ENCODE peak calls at places on chromosomes 6 and 20, in ten cellular contexts. One of them, this sample, is unnamed.

GRCh38 chr20:58048096-58048702 is 180.3 kb downstream of the ANKRD60 start:
- DNase-seq in fibroblast of lung: peak
- DNase-seq in ascending aorta: no peak
- DNase-seq in CD8-positive, alpha-beta T cell: no peak
- DNase-seq in testis: peak
- DNase-seq in pancreas: no peak
- DNase-seq in adrenal gland: peak
- DNase-seq in spleen: no peak
- DNase-seq in upper lobe of left lung: no peak
- DNase-seq in lower lobe of right lung: no peak
- DNase-seq in this sample: peak

GRCh38 chr6:134722429-134722828 is 227.5 kb downstream of the ALDH8A1 start:
- DNase-seq in fibroblast of lung: no peak
- DNase-seq in ascending aorta: no peak
- DNase-seq in CD8-positive, alpha-beta T cell: no peak
- DNase-seq in testis: peak
- DNase-seq in pancreas: no peak
- DNase-seq in adrenal gland: no peak
- DNase-seq in spleen: no peak
- DNase-seq in upper lobe of left lung: no peak
- DNase-seq in lower lobe of right lung: no peak
- DNase-seq in this sample: no peak

GRCh38 chr6:75149253-75149652 is 56.6 kb downstream of the COL12A1 start:
- DNase-seq in fibroblast of lung: no peak
- DNase-seq in ascending aorta: no peak
- DNase-seq in CD8-positive, alpha-beta T cell: no peak
- DNase-seq in testis: no peak
- DNase-seq in pancreas: no peak
- DNase-seq in adrenal gland: no peak
- DNase-seq in spleen: no peak
- DNase-seq in upper lobe of left lung: no peak
- DNase-seq in lower lobe of right lung: no peak
- DNase-seq in this sample: no peak

GRCh38 chr6:13012977-13013680 is 296.6 kb downstream of the PHACTR1 start:
- DNase-seq in fibroblast of lung: no peak
- DNase-seq in ascending aorta: no peak
- DNase-seq in CD8-positive, alpha-beta T cell: no peak
- DNase-seq in testis: peak
- DNase-seq in pancreas: peak
- DNase-seq in adrenal gland: peak
- DNase-seq in spleen: no peak
- DNase-seq in upper lobe of left lung: peak
- DNase-seq in lower lobe of right lung: peak
- DNase-seq in this sample: peak

GRCh38 chr20:45704969-45705637 is at the start of gene WFDC10B:
- DNase-seq in fibroblast of lung: no peak
- DNase-seq in ascending aorta: no peak
- DNase-seq in CD8-positive, alpha-beta T cell: no peak
- DNase-seq in testis: no peak
- DNase-seq in pancreas: no peak
- DNase-seq in adrenal gland: no peak
- DNase-seq in spleen: no peak
- DNase-seq in upper lobe of left lung: no peak
- DNase-seq in lower lobe of right lung: no peak
- DNase-seq in this sample: no peak

GRCh38 chr6:33664506-33665057 is 43.5 kb downstream of the ITPR3 start:
- DNase-seq in fibroblast of lung: no peak
- DNase-seq in ascending aorta: no peak
- DNase-seq in CD8-positive, alpha-beta T cell: no peak
- DNase-seq in testis: no peak
- DNase-seq in pancreas: no peak
- DNase-seq in adrenal gland: no peak
- DNase-seq in spleen: no peak
- DNase-seq in upper lobe of left lung: no peak
- DNase-seq in lower lobe of right lung: no peak
- DNase-seq in this sample: no peak

GRCh38 chr20:52422574-52423463 is 231.2 kb upstream of the ZFP64 start:
- DNase-seq in fibroblast of lung: peak
- DNase-seq in ascending aorta: no peak
- DNase-seq in CD8-positive, alpha-beta T cell: no peak
- DNase-seq in testis: no peak
- DNase-seq in pancreas: no peak
- DNase-seq in adrenal gland: no peak
- DNase-seq in spleen: no peak
- DNase-seq in upper lobe of left lung: no peak
- DNase-seq in lower lobe of right lung: no peak
- DNase-seq in this sample: no peak

GRCh38 chr6:105733556-105734162 is 330.8 kb upstream of the PREP start:
- DNase-seq in fibroblast of lung: peak
- DNase-seq in ascending aorta: no peak
- DNase-seq in CD8-positive, alpha-beta T cell: no peak
- DNase-seq in testis: no peak
- DNase-seq in pancreas: no peak
- DNase-seq in adrenal gland: no peak
- DNase-seq in spleen: no peak
- DNase-seq in upper lobe of left lung: no peak
- DNase-seq in lower lobe of right lung: no peak
- DNase-seq in this sample: no peak

GRCh38 chr6:34243901-34244884 is 4.6 kb downstream of the SMIM29 start:
- DNase-seq in fibroblast of lung: peak
- DNase-seq in ascending aorta: peak
- DNase-seq in CD8-positive, alpha-beta T cell: no peak
- DNase-seq in testis: peak
- DNase-seq in pancreas: peak
- DNase-seq in adrenal gland: peak
- DNase-seq in spleen: peak
- DNase-seq in upper lobe of left lung: peak
- DNase-seq in lower lobe of right lung: peak
- DNase-seq in this sample: peak

GRCh38 chr6:132364675-132365074 is 36.6 kb downstream of the MOXD1 start:
- DNase-seq in fibroblast of lung: peak
- DNase-seq in ascending aorta: no peak
- DNase-seq in CD8-positive, alpha-beta T cell: no peak
- DNase-seq in testis: no peak
- DNase-seq in pancreas: no peak
- DNase-seq in adrenal gland: no peak
- DNase-seq in spleen: no peak
- DNase-seq in upper lobe of left lung: no peak
- DNase-seq in lower lobe of right lung: no peak
- DNase-seq in this sample: no peak

GRCh38 chr6:30914076-30914853 is at the start of gene VARS2:
- DNase-seq in fibroblast of lung: peak
- DNase-seq in ascending aorta: peak
- DNase-seq in CD8-positive, alpha-beta T cell: peak
- DNase-seq in testis: peak
- DNase-seq in pancreas: peak
- DNase-seq in adrenal gland: peak
- DNase-seq in spleen: peak
- DNase-seq in upper lobe of left lung: peak
- DNase-seq in lower lobe of right lung: peak
- DNase-seq in this sample: peak

GRCh38 chr20:63978319-63979220 is 872 bp downstream of the SAMD10 start:
- DNase-seq in fibroblast of lung: no peak
- DNase-seq in ascending aorta: no peak
- DNase-seq in CD8-positive, alpha-beta T cell: no peak
- DNase-seq in testis: peak
- DNase-seq in pancreas: peak
- DNase-seq in adrenal gland: peak
- DNase-seq in spleen: peak
- DNase-seq in upper lobe of left lung: peak
- DNase-seq in lower lobe of right lung: peak
- DNase-seq in this sample: peak

GRCh38 chr6:14732845-14733757 is 512.8 kb upstream of the JARID2 start:
- DNase-seq in fibroblast of lung: peak
- DNase-seq in ascending aorta: no peak
- DNase-seq in CD8-positive, alpha-beta T cell: no peak
- DNase-seq in testis: no peak
- DNase-seq in pancreas: no peak
- DNase-seq in adrenal gland: peak
- DNase-seq in spleen: no peak
- DNase-seq in upper lobe of left lung: no peak
- DNase-seq in lower lobe of right lung: no peak
- DNase-seq in this sample: no peak

GRCh38 chr20:44521484-44522481 is at the start of gene SERINC3:
- DNase-seq in fibroblast of lung: peak
- DNase-seq in ascending aorta: peak
- DNase-seq in CD8-positive, alpha-beta T cell: peak
- DNase-seq in testis: peak
- DNase-seq in pancreas: peak
- DNase-seq in adrenal gland: peak
- DNase-seq in spleen: peak
- DNase-seq in upper lobe of left lung: peak
- DNase-seq in lower lobe of right lung: peak
- DNase-seq in this sample: peak

GRCh38 chr6:90790696-90791095 is 203.8 kb upstream of the MAP3K7 start:
- DNase-seq in fibroblast of lung: peak
- DNase-seq in ascending aorta: no peak
- DNase-seq in CD8-positive, alpha-beta T cell: no peak
- DNase-seq in testis: no peak
- DNase-seq in pancreas: no peak
- DNase-seq in adrenal gland: no peak
- DNase-seq in spleen: no peak
- DNase-seq in upper lobe of left lung: no peak
- DNase-seq in lower lobe of right lung: no peak
- DNase-seq in this sample: no peak

GRCh38 chr6:165448210-165448609 is 138.8 kb upstream of the C6orf118 start:
- DNase-seq in fibroblast of lung: no peak
- DNase-seq in ascending aorta: no peak
- DNase-seq in CD8-positive, alpha-beta T cell: no peak
- DNase-seq in testis: no peak
- DNase-seq in pancreas: no peak
- DNase-seq in adrenal gland: no peak
- DNase-seq in spleen: no peak
- DNase-seq in upper lobe of left lung: no peak
- DNase-seq in lower lobe of right lung: no peak
- DNase-seq in this sample: no peak
- TF ChIP-seq CTCF in fibroblast of lung: no peak
- TF ChIP-seq CTCF in ascending aorta: no peak
- TF ChIP-seq CTCF in CD8-positive, alpha-beta T cell: no peak
- TF ChIP-seq CTCF in testis: no peak
- TF ChIP-seq CTCF in pancreas: no peak
- TF ChIP-seq CTCF in adrenal gland: no peak
- TF ChIP-seq CTCF in spleen: no peak
- TF ChIP-seq CTCF in upper lobe of left lung: no peak
- TF ChIP-seq CTCF in lower lobe of right lung: no peak
- TF ChIP-seq CTCF in this sample: no peak

GRCh38 chr6:79468587-79468986 is 68.6 kb downstream of the LCA5 start:
- DNase-seq in fibroblast of lung: no peak
- DNase-seq in ascending aorta: no peak
- DNase-seq in CD8-positive, alpha-beta T cell: no peak
- DNase-seq in testis: no peak
- DNase-seq in pancreas: no peak
- DNase-seq in adrenal gland: no peak
- DNase-seq in spleen: no peak
- DNase-seq in upper lobe of left lung: no peak
- DNase-seq in lower lobe of right lung: no peak
- DNase-seq in this sample: no peak
- H3K27ac ChIP-seq in fibroblast of lung: no peak
- H3K27ac ChIP-seq in ascending aorta: no peak
- H3K27ac ChIP-seq in CD8-positive, alpha-beta T cell: no peak
- H3K27ac ChIP-seq in testis: no peak
- H3K27ac ChIP-seq in pancreas: no peak
- H3K27ac ChIP-seq in adrenal gland: no peak
- H3K27ac ChIP-seq in spleen: no peak
- H3K27ac ChIP-seq in upper lobe of left lung: no peak
- H3K27ac ChIP-seq in lower lobe of right lung: no peak
- H3K27ac ChIP-seq in this sample: no peak

GRCh38 chr6:110552076-110552475 is 75.7 kb upstream of the SLC22A16 start:
- DNase-seq in fibroblast of lung: no peak
- DNase-seq in ascending aorta: no peak
- DNase-seq in CD8-positive, alpha-beta T cell: no peak
- DNase-seq in testis: no peak
- DNase-seq in pancreas: no peak
- DNase-seq in adrenal gland: no peak
- DNase-seq in spleen: no peak
- DNase-seq in upper lobe of left lung: no peak
- DNase-seq in lower lobe of right lung: no peak
- DNase-seq in this sample: no peak
- TF ChIP-seq CTCF in fibroblast of lung: no peak
- TF ChIP-seq CTCF in ascending aorta: no peak
- TF ChIP-seq CTCF in CD8-positive, alpha-beta T cell: no peak
- TF ChIP-seq CTCF in testis: no peak
- TF ChIP-seq CTCF in pancreas: no peak
- TF ChIP-seq CTCF in adrenal gland: no peak
- TF ChIP-seq CTCF in spleen: no peak
- TF ChIP-seq CTCF in upper lobe of left lung: no peak
- TF ChIP-seq CTCF in lower lobe of right lung: no peak
- TF ChIP-seq CTCF in this sample: no peak

GRCh38 chr20:11158589-11158988 is 484.8 kb upstream of the JAG1 start:
- DNase-seq in fibroblast of lung: no peak
- DNase-seq in ascending aorta: no peak
- DNase-seq in CD8-positive, alpha-beta T cell: no peak
- DNase-seq in testis: no peak
- DNase-seq in pancreas: no peak
- DNase-seq in adrenal gland: no peak
- DNase-seq in spleen: no peak
- DNase-seq in upper lobe of left lung: no peak
- DNase-seq in lower lobe of right lung: no peak
- DNase-seq in this sample: no peak

GRCh38 chr20:11155156-11155805 is 481.5 kb upstream of the JAG1 start:
- DNase-seq in fibroblast of lung: no peak
- DNase-seq in ascending aorta: no peak
- DNase-seq in CD8-positive, alpha-beta T cell: no peak
- DNase-seq in testis: no peak
- DNase-seq in pancreas: no peak
- DNase-seq in adrenal gland: no peak
- DNase-seq in spleen: no peak
- DNase-seq in upper lobe of left lung: no peak
- DNase-seq in lower lobe of right lung: no peak
- DNase-seq in this sample: no peak

GRCh38 chr20:11156922-11157321 is 483.1 kb upstream of the JAG1 start:
- DNase-seq in fibroblast of lung: no peak
- DNase-seq in ascending aorta: no peak
- DNase-seq in CD8-positive, alpha-beta T cell: no peak
- DNase-seq in testis: no peak
- DNase-seq in pancreas: no peak
- DNase-seq in adrenal gland: no peak
- DNase-seq in spleen: no peak
- DNase-seq in upper lobe of left lung: no peak
- DNase-seq in lower lobe of right lung: no peak
- DNase-seq in this sample: no peak

GRCh38 chr20:11159728-11160127 is 485.9 kb upstream of the JAG1 start:
- DNase-seq in fibroblast of lung: peak
- DNase-seq in ascending aorta: no peak
- DNase-seq in CD8-positive, alpha-beta T cell: no peak
- DNase-seq in testis: no peak
- DNase-seq in pancreas: no peak
- DNase-seq in adrenal gland: no peak
- DNase-seq in spleen: no peak
- DNase-seq in upper lobe of left lung: peak
- DNase-seq in lower lobe of right lung: peak
- DNase-seq in this sample: peak

DNA sequence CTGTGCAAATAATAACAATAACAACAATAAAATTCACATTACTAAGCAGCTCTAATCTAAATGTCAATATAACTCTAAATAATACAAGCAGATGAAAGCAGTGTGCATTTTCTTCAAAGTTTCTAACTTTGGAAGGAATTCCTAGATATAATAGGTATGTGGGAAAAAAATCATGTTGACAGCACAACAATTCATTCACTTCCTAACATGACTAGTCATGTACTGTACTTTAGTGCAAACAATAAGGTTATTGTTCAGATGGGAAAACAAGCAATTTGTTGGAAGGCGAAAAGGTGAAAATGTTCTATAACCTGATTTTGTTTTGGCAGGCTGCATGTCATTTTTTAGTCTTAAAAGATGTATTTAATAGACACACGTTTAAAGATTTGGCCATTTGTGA is 484.3 kb upstream of the JAG1 start:
- DNase-seq in fibroblast of lung: no peak
- DNase-seq in ascending aorta: no peak
- DNase-seq in CD8-positive, alpha-beta T cell: no peak
- DNase-seq in testis: no peak
- DNase-seq in pancreas: no peak
- DNase-seq in adrenal gland: no peak
- DNase-seq in spleen: no peak
- DNase-seq in upper lobe of left lung: no peak
- DNase-seq in lower lobe of right lung: no peak
- DNase-seq in this sample: no peak
- H3K27ac ChIP-seq in fibroblast of lung: no peak
- H3K27ac ChIP-seq in ascending aorta: no peak
- H3K27ac ChIP-seq in CD8-positive, alpha-beta T cell: no peak
- H3K27ac ChIP-seq in testis: no peak
- H3K27ac ChIP-seq in pancreas: no peak
- H3K27ac ChIP-seq in adrenal gland: no peak
- H3K27ac ChIP-seq in spleen: no peak
- H3K27ac ChIP-seq in upper lobe of left lung: no peak
- H3K27ac ChIP-seq in lower lobe of right lung: no peak
- H3K27ac ChIP-seq in this sample: no peak